ENCODE peak calls at places on chromosomes 3 and 15, in six cellular contexts. K is posterior cingulate gyrus, C is NCI-H69, O is RCC 7860, B is OCI-LY7, A is NCI-H1105 treated with DMSO at 0.1 percent for 48 hours. N is an unnamed sample.

GRCh38 chr3:53137835-53138446 is 7.7 kb upstream of the RFT1 start:
- DNase-seq in A (no peak), C (no peak), O (no peak), K (no peak), B (peak), N (no peak)

GRCh38 chr3:12440927-12441326 is 43.4 kb upstream of the TSEN2 start:
- DNase-seq in O (no peak), B (no peak), A (no peak), C (no peak), K (no peak), N (peak)

GRCh38 chr15:73941871-73942635 is 15.8 kb downstream of the LOXL1 start:
- DNase-seq in B (no peak), O (peak), A (no peak), C (no peak), K (no peak), N (peak)

GRCh38 chr15:66735909-66736305 is 33.9 kb downstream of the SMAD6 start:
- DNase-seq in C (no peak), O (no peak), K (no peak), B (no peak), A (no peak), N (no peak)

GRCh38 chr15:44738340-44738984 is 2.1 kb downstream of the TRIM69 start:
- DNase-seq in B (peak), A (peak), O (peak), C (peak), K (no peak), N (no peak)

GRCh38 chr3:124663690-124664089 is 66.6 kb upstream of the UMPS start:
- DNase-seq in O (no peak), A (no peak), C (no peak), K (no peak), B (no peak), N (no peak)

GRCh38 chr3:50237133-50237651 is 1.2 kb downstream of the GNAI2 start:
- DNase-seq in O (no peak), K (no peak), C (peak), B (peak), A (no peak), N (no peak)

GRCh38 chr3:71875461-71875947 is 90.6 kb upstream of the PROK2 start:
- DNase-seq in K (peak), O (peak), B (peak), C (peak), A (peak), N (peak)

GRCh38 chr15:99054025-99054387 is 46.4 kb upstream of the PGPEP1L start:
- DNase-seq in A (no peak), O (no peak), C (no peak), B (no peak), K (no peak), N (no peak)

GRCh38 chr3:24296441-24297205 is 198.0 kb downstream of the THRB start:
- DNase-seq in B (no peak), O (peak), A (no peak), C (no peak), K (no peak), N (no peak)

GRCh38 chr15:78035861-78036476 is 41.5 kb downstream of the TBC1D2B start:
- DNase-seq in O (no peak), K (no peak), A (no peak), C (no peak), B (no peak), N (peak)

GRCh38 chr3:112010631-112011030 is 11.9 kb downstream of the TAGLN3 start:
- DNase-seq in C (peak), K (no peak), O (no peak), A (peak), B (peak), N (no peak)